ENCODE peak calls at places on chromosomes 3 and 15, in four cellular contexts. P, T, A and C are unnamed samples.

GRCh38 chr3:189204467-189204866 is 32.7 kb downstream of the TPRG1 start:
- DNase-seq in T (no peak), A (no peak), P (no peak), C (no peak)

GRCh38 chr3:127101411-127102067 is 91.4 kb upstream of the PRR23E start:
- DNase-seq in P (no peak), T (no peak), A (no peak), C (no peak)

GRCh38 chr3:56799251-56799882 is 2.4 kb downstream of the ARHGEF3 start:
- DNase-seq in A (peak), P (no peak), T (no peak), C (peak)

GRCh38 chr3:86937306-86937791 is 53.6 kb downstream of the VGLL3 start:
- DNase-seq in T (no peak), A (no peak), P (no peak), C (no peak)

GRCh38 chr3:193347507-193348501 is 30.7 kb downstream of the ATP13A5 start:
- DNase-seq in A (no peak), T (no peak), P (no peak), C (no peak)

GRCh38 chr3:18419232-18419631 is 5.9 kb downstream of the SATB1 start:
- DNase-seq in T (no peak), P (no peak), A (no peak), C (no peak)

GRCh38 chr15:66928101-66928500 is 137.3 kb upstream of the SMAD3 start:
- DNase-seq in P (no peak), T (no peak), A (no peak), C (no peak)

GRCh38 chr3:169133178-169134161 is 530.0 kb downstream of the MECOM start:
- DNase-seq in P (no peak), A (no peak), T (no peak), C (no peak)

GRCh38 chr15:48842501-48842900 is 31.6 kb upstream of the CEP152 start:
- DNase-seq in A (no peak), P (no peak), T (no peak), C (no peak)

GRCh38 chr3:179175358-179175757 is 27.2 kb downstream of the PIK3CA start:
- DNase-seq in T (no peak), P (no peak), A (no peak), C (no peak)

GRCh38 chr15:92614791-92615785 is 40.5 kb downstream of the FAM174B start:
- DNase-seq in P (no peak), T (no peak), A (no peak), C (no peak)

GRCh38 chr15:92618121-92618520 is 37.5 kb downstream of the FAM174B start:
- DNase-seq in P (no peak), A (no peak), T (no peak), C (no peak)

GRCh38 chr15:92616621-92617179 is 38.9 kb downstream of the FAM174B start:
- DNase-seq in T (no peak), P (no peak), A (no peak), C (peak)

GRCh38 chr15:92619380-92620101 is 36.0 kb downstream of the FAM174B start:
- DNase-seq in T (peak), A (no peak), P (no peak), C (no peak)

DNA sequence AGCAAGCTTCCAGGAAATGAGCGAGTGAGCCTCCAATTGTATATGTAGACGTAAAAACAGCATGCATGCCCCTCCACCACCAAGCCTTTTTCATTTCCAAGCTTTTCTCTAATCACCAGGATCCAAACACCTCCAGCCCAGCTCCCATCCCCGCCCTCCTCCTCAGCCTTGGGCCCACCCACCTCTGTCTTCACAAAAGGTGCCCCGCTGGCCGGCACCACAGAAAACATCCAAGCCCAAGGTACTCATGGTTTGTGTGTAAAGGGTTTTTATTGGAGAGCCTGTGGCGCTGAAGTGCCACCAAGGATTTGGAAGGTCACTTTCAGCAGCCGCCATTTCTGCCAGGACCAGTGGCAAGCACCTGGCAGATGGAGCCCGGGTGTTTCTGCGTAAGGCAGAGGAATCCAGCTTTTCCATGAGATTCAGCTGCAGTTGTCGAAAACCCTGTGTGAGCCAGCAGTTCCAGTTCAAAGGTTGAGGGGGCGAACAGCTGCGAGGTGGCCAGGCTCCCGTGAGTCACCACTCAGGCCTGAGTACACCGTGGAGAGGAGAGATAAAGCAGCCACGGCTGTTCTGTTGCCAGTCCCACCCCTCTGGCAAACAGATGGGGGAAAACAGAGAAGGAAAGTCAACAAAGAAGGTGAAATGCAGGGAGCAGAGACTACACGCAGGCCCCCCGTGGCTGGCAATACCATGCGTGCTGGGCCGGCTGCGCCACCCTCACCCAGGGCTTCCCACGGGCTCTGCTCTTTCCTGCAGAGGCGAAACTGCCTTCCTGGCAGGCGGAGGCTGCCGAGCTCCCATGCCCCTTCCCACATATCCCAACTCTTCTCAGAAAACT is 38.2 kb downstream of the FAM174B start:
- DNase-seq in P (peak), T (peak), A (peak), C (peak)
- H3K4me3 ChIP-seq in P (no peak), T (no peak), A (no peak), C (no peak)

GRCh38 chr15:77516786-77517185 is 96.1 kb downstream of the HMG20A start:
- DNase-seq in T (no peak), A (no peak), P (no peak), C (peak)
- TF ChIP-seq EP300 in T (no peak), A (no peak), P (no peak), C (no peak)

DNA sequence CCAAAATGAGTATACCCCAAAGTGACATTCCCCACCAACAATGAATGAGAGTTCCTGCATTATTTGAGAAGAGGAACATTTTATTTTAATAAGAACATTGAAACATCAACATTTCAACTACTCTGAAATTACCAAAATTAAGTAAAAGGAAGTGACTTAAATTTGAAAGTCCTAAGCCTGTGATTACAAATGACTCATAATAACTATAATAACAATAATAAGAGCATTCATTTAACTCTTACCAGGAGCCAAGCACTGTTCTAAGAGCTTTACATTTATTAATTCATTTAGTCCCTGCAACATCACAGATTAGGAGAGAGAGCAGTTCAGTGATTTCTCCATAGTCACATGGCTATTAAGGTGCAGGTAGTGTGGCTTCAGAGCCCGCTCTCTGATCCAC is 32.5 kb downstream of the LRRC28 start:
- DNase-seq in P (no peak), T (no peak), A (no peak), C (no peak)
- H3K4me3 ChIP-seq in P (no peak), T (no peak), A (no peak), C (no peak)

GRCh38 chr3:62117903-62118548 is 255.3 kb downstream of the FEZF2 start:
- DNase-seq in A (no peak), P (no peak), T (no peak), C (no peak)

GRCh38 chr3:62109534-62109933 is 263.8 kb downstream of the FEZF2 start:
- DNase-seq in T (no peak), P (no peak), A (no peak), C (peak)

GRCh38 chr3:62110801-62111200 is 262.5 kb downstream of the FEZF2 start:
- DNase-seq in P (no peak), T (no peak), A (no peak), C (no peak)

GRCh38 chr3:62113092-62113491 is 260.3 kb downstream of the FEZF2 start:
- DNase-seq in P (no peak), T (no peak), A (no peak), C (no peak)
- TF ChIP-seq EP300 in P (no peak), T (no peak), A (no peak), C (no peak)

DNA sequence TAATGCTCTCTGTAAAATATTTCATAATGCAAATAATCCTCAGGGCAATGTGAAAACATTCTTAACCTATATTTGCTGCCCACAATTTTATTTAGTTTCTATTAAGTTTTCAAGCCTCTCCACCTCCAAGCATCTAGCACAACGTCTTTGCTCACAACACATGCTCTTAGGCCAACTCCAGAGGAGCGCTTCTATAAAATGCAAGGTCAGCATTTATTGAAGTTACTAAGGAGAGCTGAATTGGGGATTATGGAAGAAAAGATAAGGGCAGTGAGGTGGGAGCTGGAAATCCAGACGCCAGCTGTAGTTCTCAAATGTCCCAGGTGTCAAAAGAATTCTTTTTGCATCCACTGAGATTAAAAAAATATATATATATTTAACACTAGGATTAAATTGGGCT is 996 bp downstream of the RABL3 start:
- DNase-seq in T (no peak), P (no peak), A (no peak), C (no peak)
- H3K4me3 ChIP-seq in T (peak), P (peak), A (peak), C (peak)

GRCh38 chr3:99218468-99218867 is 317.0 kb upstream of the DCBLD2 start:
- DNase-seq in T (no peak), P (no peak), A (no peak), C (no peak)

GRCh38 chr3:99211309-99211708 is 309.8 kb upstream of the DCBLD2 start:
- DNase-seq in T (no peak), P (no peak), A (no peak), C (no peak)

DNA sequence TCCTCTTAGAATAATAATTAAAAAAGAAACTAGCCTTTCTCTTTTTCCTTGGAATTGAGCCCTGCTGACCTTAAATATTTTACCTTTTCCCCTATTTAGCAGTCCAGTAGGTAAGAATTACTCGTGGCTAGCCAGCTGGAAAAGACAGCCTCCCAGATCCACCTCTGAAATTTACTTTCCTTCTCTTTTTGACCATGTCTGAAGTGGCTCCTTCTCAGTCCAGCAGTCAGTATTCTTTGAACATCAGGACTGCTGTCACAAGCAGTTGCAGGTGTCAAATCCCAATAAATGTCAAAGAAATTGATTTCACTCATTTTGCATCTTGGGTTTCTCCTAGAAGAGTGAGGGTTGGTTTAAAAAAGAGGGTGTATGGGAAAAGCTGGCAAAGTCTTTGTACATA is 311.5 kb upstream of the DCBLD2 start:
- DNase-seq in P (no peak), A (no peak), T (no peak), C (no peak)
- TF ChIP-seq EP300 in P (no peak), A (no peak), T (no peak), C (no peak)

GRCh38 chr3:114624676-114625181 is 330.9 kb downstream of the TIGIT start:
- DNase-seq in A (peak), P (peak), T (peak), C (peak)
- H3K4me3 ChIP-seq in A (peak), P (peak), T (peak), C (peak)

DNA sequence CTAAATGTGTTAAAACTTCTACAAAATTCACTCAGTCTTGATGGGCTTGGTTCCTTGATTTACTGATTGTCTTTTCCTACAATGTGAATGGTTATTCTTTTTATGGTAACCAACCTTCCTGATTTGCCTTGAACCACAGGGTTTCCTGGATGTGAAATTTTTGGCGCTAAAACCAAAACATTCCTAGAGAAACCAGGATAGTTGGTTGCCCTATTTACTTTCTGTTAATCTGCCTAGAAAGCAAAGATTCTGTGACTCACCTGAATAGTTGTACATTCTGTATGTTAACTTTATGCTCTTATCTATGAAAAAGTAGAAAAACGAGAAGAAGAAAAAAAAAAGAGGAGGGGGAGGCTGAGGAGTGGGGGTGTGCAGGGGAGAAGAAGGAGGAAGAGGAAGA is 23.2 kb upstream of the RBP2 start:
- DNase-seq in T (no peak), A (no peak), P (no peak), C (no peak)
- TF ChIP-seq EP300 in T (no peak), A (no peak), P (no peak), C (no peak)